ENCODE peak calls at places on chromosomes 13 and 19, in eight cellular contexts. A is stimulated activated CD8-positive, alpha-beta memory T cell treated with anti-CD3 and anti-CD28 coated beads, Interleukin-7, amount 100 ng/mL, for 1 hour; W is T-helper 22 cell; Q is NCI-H748 treated with DMSO at 0.1 percent for 48 hours; D is GM23248; Z is activated CD4-positive, alpha-beta T cell treated with anti-CD3 and anti-CD28 coated beads, Interleukin-2, amount 50 U/mL, for 48 hours; N is trophoblast cell; X is breast epithelium. L is an unnamed sample.

GRCh38 chr13:107069107-107069776 is 501.3 kb upstream of the ARGLU1 start:
- DNase-seq in A (no peak), W (no peak), Q (no peak), D (no peak), Z (no peak), N (no peak), X (no peak), L (no peak)

GRCh38 chr19:7067716-7068115 is 1.8 kb upstream of the ZNF557 start:
- DNase-seq in A (no peak), W (no peak), Q (no peak), D (peak; percentile 48), Z (no peak), N (no peak), X (no peak), L (no peak)

GRCh38 chr13:110520431-110521295 is 40.9 kb downstream of the RAB20 start:
- DNase-seq in A (no peak), W (no peak), Q (no peak), D (peak; percentile 85), Z (no peak), N (peak; percentile 45), X (no peak), L (peak; percentile 42)

GRCh38 chr19:18771328-18772242 is 19.5 kb downstream of the COMP start:
- DNase-seq in A (no peak), W (no peak), Q (no peak), D (no peak), Z (no peak), N (no peak), X (no peak), L (no peak)

GRCh38 chr19:20558011-20558410 is 7.6 kb downstream of the ZNF737 start:
- DNase-seq in A (no peak), W (no peak), Q (no peak), D (no peak), Z (peak; percentile 17), N (peak; percentile 14), X (no peak), L (no peak)

GRCh38 chr13:106349080-106349841 is 186.2 kb downstream of the EFNB2 start:
- DNase-seq in A (no peak), W (no peak), Q (peak; percentile 78), D (no peak), Z (no peak), N (no peak), X (no peak), L (no peak)

GRCh38 chr13:37616131-37616530 is 17.6 kb upstream of the POSTN start:
- DNase-seq in A (no peak), W (no peak), Q (no peak), D (no peak), Z (no peak), N (no peak), X (no peak), L (no peak)

GRCh38 chr13:38607136-38607535 is 79.7 kb upstream of the FREM2 start:
- DNase-seq in A (no peak), W (no peak), Q (no peak), D (peak; percentile 15), Z (no peak), N (no peak), X (no peak), L (no peak)

GRCh38 chr19:32396046-32396652 is 9.4 kb upstream of the DPY19L3 start:
- DNase-seq in A (no peak), W (no peak), Q (no peak), D (no peak), Z (peak; percentile 4), N (peak; percentile 75), X (no peak), L (no peak)

GRCh38 chr19:4645718-4646117 is 6.4 kb downstream of the TNFAIP8L1 start:
- DNase-seq in A (no peak), W (no peak), Q (no peak), D (no peak), Z (no peak), N (peak; percentile 98), X (no peak), L (no peak)

GRCh38 chr13:39982745-39983144 is 327.3 kb downstream of the COG6 start:
- DNase-seq in A (no peak), W (no peak), Q (no peak), D (no peak), Z (no peak), N (no peak), X (no peak), L (no peak)

GRCh38 chr13:31914843-31915242 is 116.7 kb upstream of the FRY start:
- DNase-seq in A (no peak), W (no peak), Q (no peak), D (no peak), Z (no peak), N (no peak), X (no peak), L (no peak)

GRCh38 chr19:52336976-52337375 is 933 bp downstream of the ZNF610 start:
- DNase-seq in A (no peak), W (no peak), Q (no peak), D (peak; percentile 43), Z (no peak), N (no peak), X (no peak), L (no peak)

GRCh38 chr13:67150608-67151007 is 79.5 kb downstream of the PCDH9 start:
- DNase-seq in A (no peak), W (no peak), Q (peak; percentile 4), D (no peak), Z (no peak), N (no peak), X (no peak), L (no peak)

L was measured in omental fat pad.